ENCODE peak calls at places on chromosome 5, in nine cellular contexts. One of them, this sample, is unnamed.

GRCh38 chr5:97986069-97986468 is 787.4 kb upstream of the RGMB start:
- DNase-seq in WERI-Rb-1: no peak
- DNase-seq in PC-9: no peak
- DNase-seq in bronchial epithelial cell: peak; percentile 25
- DNase-seq in uterus: no peak
- DNase-seq in keratinocyte: no peak
- DNase-seq in fibroblast of mammary gland: peak; percentile 54
- DNase-seq in foreskin fibroblast: peak; percentile 47
- DNase-seq in AG10803: peak; percentile 61
- DNase-seq in this sample: no peak

GRCh38 chr5:159208508-159209437 is 580 bp downstream of the RNF145 start:
- DNase-seq in PC-9: no peak
- DNase-seq in AG10803: peak; percentile 48
- DNase-seq in WERI-Rb-1: peak; percentile 47
- DNase-seq in uterus: peak; percentile 34
- DNase-seq in bronchial epithelial cell: no peak
- DNase-seq in keratinocyte: no peak
- DNase-seq in fibroblast of mammary gland: no peak
- DNase-seq in foreskin fibroblast: no peak
- DNase-seq in this sample: no peak

GRCh38 chr5:143824851-143825720 is 13.1 kb downstream of the HMHB1 start:
- DNase-seq in bronchial epithelial cell: peak; percentile 74
- DNase-seq in AG10803: peak; percentile 67
- DNase-seq in keratinocyte: peak; percentile 48
- DNase-seq in WERI-Rb-1: peak; percentile 89
- DNase-seq in PC-9: peak; percentile 42
- DNase-seq in foreskin fibroblast: peak; percentile 49
- DNase-seq in fibroblast of mammary gland: peak; percentile 77
- DNase-seq in uterus: peak; percentile 67
- DNase-seq in this sample: peak; percentile 70

GRCh38 chr5:118956727-118957126 is 31.6 kb downstream of the DTWD2 start:
- DNase-seq in AG10803: peak; percentile 18
- DNase-seq in bronchial epithelial cell: peak; percentile 32
- DNase-seq in keratinocyte: no peak
- DNase-seq in fibroblast of mammary gland: peak; percentile 32
- DNase-seq in foreskin fibroblast: no peak
- DNase-seq in uterus: no peak
- DNase-seq in WERI-Rb-1: no peak
- DNase-seq in PC-9: no peak
- DNase-seq in this sample: no peak

GRCh38 chr5:8844847-8845246 is 701.0 kb downstream of the SEMA5A start:
- DNase-seq in PC-9: no peak
- DNase-seq in bronchial epithelial cell: no peak
- DNase-seq in uterus: no peak
- DNase-seq in AG10803: peak; percentile 45
- DNase-seq in keratinocyte: no peak
- DNase-seq in WERI-Rb-1: no peak
- DNase-seq in foreskin fibroblast: peak; percentile 56
- DNase-seq in fibroblast of mammary gland: peak; percentile 27
- DNase-seq in this sample: no peak

GRCh38 chr5:133746834-133747233 is 134.5 kb upstream of the FSTL4 start:
- DNase-seq in WERI-Rb-1: peak; percentile 37
- DNase-seq in PC-9: no peak
- DNase-seq in AG10803: no peak
- DNase-seq in foreskin fibroblast: no peak
- DNase-seq in bronchial epithelial cell: no peak
- DNase-seq in fibroblast of mammary gland: no peak
- DNase-seq in uterus: no peak
- DNase-seq in keratinocyte: no peak
- DNase-seq in this sample: no peak

GRCh38 chr5:64958757-64959391 is 190.1 kb downstream of the CWC27 start:
- DNase-seq in AG10803: peak; percentile 61
- DNase-seq in keratinocyte: no peak
- DNase-seq in foreskin fibroblast: peak; percentile 18
- DNase-seq in WERI-Rb-1: no peak
- DNase-seq in fibroblast of mammary gland: peak; percentile 69
- DNase-seq in uterus: no peak
- DNase-seq in bronchial epithelial cell: peak; percentile 31
- DNase-seq in PC-9: no peak
- DNase-seq in this sample: no peak

GRCh38 chr5:57163553-57164006 is 10.3 kb upstream of the GPBP1 start:
- DNase-seq in PC-9: no peak
- DNase-seq in bronchial epithelial cell: no peak
- DNase-seq in keratinocyte: no peak
- DNase-seq in foreskin fibroblast: no peak
- DNase-seq in uterus: no peak
- DNase-seq in fibroblast of mammary gland: no peak
- DNase-seq in AG10803: no peak
- DNase-seq in WERI-Rb-1: no peak
- DNase-seq in this sample: no peak

GRCh38 chr5:164345173-164345572 is 839.8 kb downstream of the MAT2B start:
- DNase-seq in WERI-Rb-1: no peak
- DNase-seq in fibroblast of mammary gland: peak; percentile 49
- DNase-seq in bronchial epithelial cell: peak; percentile 57
- DNase-seq in uterus: no peak
- DNase-seq in keratinocyte: no peak
- DNase-seq in PC-9: no peak
- DNase-seq in foreskin fibroblast: no peak
- DNase-seq in AG10803: peak; percentile 42
- DNase-seq in this sample: no peak

GRCh38 chr5:178204205-178205009 is at the start of gene HNRNPAB:
- DNase-seq in uterus: peak; percentile 96
- DNase-seq in AG10803: peak; percentile 96
- DNase-seq in WERI-Rb-1: peak; percentile 89
- DNase-seq in PC-9: peak; percentile 80
- DNase-seq in fibroblast of mammary gland: peak; percentile 96
- DNase-seq in bronchial epithelial cell: peak; percentile 80
- DNase-seq in keratinocyte: peak; percentile 88
- DNase-seq in foreskin fibroblast: peak; percentile 94
- DNase-seq in this sample: peak; percentile 95

GRCh38 chr5:63127054-63127453 is 548.4 kb downstream of the LRRC70 start:
- DNase-seq in fibroblast of mammary gland: peak; percentile 53
- DNase-seq in uterus: no peak
- DNase-seq in AG10803: peak; percentile 31
- DNase-seq in foreskin fibroblast: no peak
- DNase-seq in bronchial epithelial cell: peak; percentile 69
- DNase-seq in PC-9: no peak
- DNase-seq in keratinocyte: no peak
- DNase-seq in WERI-Rb-1: no peak
- DNase-seq in this sample: no peak

GRCh38 chr5:147408980-147409379 is 100.9 kb downstream of the DPYSL3 start:
- DNase-seq in foreskin fibroblast: no peak
- DNase-seq in PC-9: no peak
- DNase-seq in AG10803: no peak
- DNase-seq in fibroblast of mammary gland: no peak
- DNase-seq in keratinocyte: no peak
- DNase-seq in uterus: no peak
- DNase-seq in WERI-Rb-1: no peak
- DNase-seq in bronchial epithelial cell: peak; percentile 23
- DNase-seq in this sample: no peak

GRCh38 chr5:150469718-150470470 is 20.4 kb upstream of the RPS14 start:
- DNase-seq in uterus: no peak
- DNase-seq in foreskin fibroblast: peak; percentile 93
- DNase-seq in fibroblast of mammary gland: peak; percentile 97
- DNase-seq in AG10803: peak; percentile 100
- DNase-seq in WERI-Rb-1: no peak
- DNase-seq in bronchial epithelial cell: peak; percentile 68
- DNase-seq in keratinocyte: no peak
- DNase-seq in PC-9: peak; percentile 96
- DNase-seq in this sample: no peak

DNA sequence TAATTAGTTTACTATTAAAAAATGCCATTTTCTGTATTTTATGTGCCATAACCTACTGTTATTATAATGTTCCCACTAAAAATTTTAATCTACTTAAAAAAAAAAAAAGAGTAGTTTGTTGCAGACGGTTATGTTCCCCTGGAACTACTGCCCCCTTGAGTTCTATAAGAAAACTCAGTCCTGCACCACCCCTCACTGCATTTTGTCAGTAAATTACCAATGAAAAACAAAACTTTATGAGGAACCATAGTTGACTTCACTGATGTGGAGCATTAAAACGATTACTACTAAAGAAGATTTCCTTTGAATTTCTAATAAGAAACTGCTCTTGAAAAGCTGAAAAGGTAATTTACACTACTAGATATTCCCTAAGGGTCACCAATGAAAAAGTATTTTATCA is 288.7 kb downstream of the FBXL17 start:
- DNase-seq in bronchial epithelial cell: peak; percentile 11
- DNase-seq in uterus: no peak
- DNase-seq in foreskin fibroblast: no peak
- DNase-seq in PC-9: no peak
- DNase-seq in WERI-Rb-1: no peak
- DNase-seq in keratinocyte: no peak
- DNase-seq in AG10803: peak; percentile 47
- DNase-seq in fibroblast of mammary gland: peak; percentile 36
- DNase-seq in this sample: no peak
- TF ChIP-seq CTCF in bronchial epithelial cell: peak; percentile 7
- TF ChIP-seq CTCF in uterus: no peak
- TF ChIP-seq CTCF in foreskin fibroblast: peak; percentile 42
- TF ChIP-seq CTCF in PC-9: peak; percentile 52
- TF ChIP-seq CTCF in WERI-Rb-1: peak; percentile 40
- TF ChIP-seq CTCF in keratinocyte: peak; percentile 14
- TF ChIP-seq CTCF in AG10803: peak; percentile 72
- TF ChIP-seq CTCF in fibroblast of mammary gland: peak; percentile 56
- TF ChIP-seq CTCF in this sample: no peak

DNA sequence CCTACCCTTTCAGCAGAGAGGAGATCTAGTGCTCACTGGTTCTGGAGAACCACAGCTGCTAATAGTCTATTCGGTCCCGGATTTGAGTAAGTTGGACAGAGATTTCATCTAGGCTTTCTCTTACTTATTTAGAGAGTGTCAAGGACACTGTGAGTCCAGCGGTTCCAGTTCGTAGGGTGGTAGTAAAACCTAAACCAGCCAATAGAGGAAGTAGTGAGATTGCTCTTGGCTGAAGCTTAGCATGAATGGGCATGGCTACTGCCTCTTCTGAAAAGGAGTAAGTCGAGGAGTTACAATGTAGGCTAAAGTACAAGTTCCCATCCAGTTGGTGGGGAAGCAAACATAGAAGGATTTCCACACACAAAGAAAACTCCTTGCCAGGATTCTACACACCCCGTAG is 109.6 kb upstream of the MOCS2 start:
- DNase-seq in fibroblast of mammary gland: no peak
- DNase-seq in PC-9: no peak
- DNase-seq in WERI-Rb-1: no peak
- DNase-seq in AG10803: no peak
- DNase-seq in foreskin fibroblast: no peak
- DNase-seq in bronchial epithelial cell: no peak
- DNase-seq in uterus: no peak
- DNase-seq in keratinocyte: no peak
- DNase-seq in this sample: no peak
- TF ChIP-seq CTCF in fibroblast of mammary gland: no peak
- TF ChIP-seq CTCF in PC-9: no peak
- TF ChIP-seq CTCF in WERI-Rb-1: no peak
- TF ChIP-seq CTCF in AG10803: no peak
- TF ChIP-seq CTCF in foreskin fibroblast: no peak
- TF ChIP-seq CTCF in bronchial epithelial cell: no peak
- TF ChIP-seq CTCF in uterus: no peak
- TF ChIP-seq CTCF in keratinocyte: no peak
- TF ChIP-seq CTCF in this sample: no peak

DNA sequence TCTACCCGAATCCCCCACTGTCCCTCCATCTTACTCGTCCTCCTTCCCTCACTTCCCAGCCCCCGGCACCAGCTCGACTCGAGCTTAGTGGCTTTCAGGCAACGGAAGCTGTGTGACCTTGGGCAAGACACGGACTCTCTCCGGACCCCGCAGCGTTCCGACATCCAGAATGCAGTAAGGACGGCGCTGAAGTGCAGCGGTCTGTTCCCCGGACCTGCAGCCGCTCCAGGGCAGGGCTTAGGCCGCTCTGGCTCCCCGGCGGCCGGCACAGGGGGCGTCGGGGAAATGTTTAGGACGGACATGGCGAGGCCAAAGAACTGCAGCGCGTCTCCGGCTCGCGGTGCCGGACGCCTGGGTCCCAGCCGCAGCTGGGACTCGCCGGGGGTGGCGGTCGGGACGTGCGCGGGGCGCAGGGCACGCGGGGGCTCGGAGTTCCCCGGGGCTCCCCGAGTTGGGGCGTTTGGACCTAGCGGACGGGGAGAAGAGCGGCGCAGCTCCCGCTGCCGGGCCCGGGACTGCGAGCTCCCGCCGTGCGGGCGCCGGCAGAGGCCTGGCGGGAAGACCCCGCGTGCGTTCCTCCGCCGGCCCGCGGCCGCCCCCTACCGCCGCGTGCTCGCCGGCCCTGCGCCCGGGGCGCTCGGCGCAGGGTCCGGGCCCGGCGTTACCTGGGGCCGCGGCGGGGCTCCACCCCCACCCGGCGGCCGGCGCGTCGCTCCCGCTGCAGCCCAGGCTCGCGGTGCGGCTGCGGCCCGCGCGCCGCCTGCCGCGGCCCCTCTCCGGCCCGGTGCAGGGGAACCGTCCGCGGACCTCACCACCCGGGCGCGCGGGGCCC is 5.6 kb upstream of the RNF44 start:
- DNase-seq in keratinocyte: no peak
- DNase-seq in WERI-Rb-1: peak; percentile 31
- DNase-seq in AG10803: no peak
- DNase-seq in uterus: no peak
- DNase-seq in bronchial epithelial cell: no peak
- DNase-seq in fibroblast of mammary gland: no peak
- DNase-seq in PC-9: no peak
- DNase-seq in foreskin fibroblast: no peak
- DNase-seq in this sample: no peak
- TF ChIP-seq CTCF in keratinocyte: no peak
- TF ChIP-seq CTCF in WERI-Rb-1: peak; percentile 36
- TF ChIP-seq CTCF in AG10803: no peak
- TF ChIP-seq CTCF in uterus: peak; percentile 45
- TF ChIP-seq CTCF in bronchial epithelial cell: peak; percentile 5
- TF ChIP-seq CTCF in fibroblast of mammary gland: no peak
- TF ChIP-seq CTCF in PC-9: no peak
- TF ChIP-seq CTCF in foreskin fibroblast: no peak
- TF ChIP-seq CTCF in this sample: no peak

GRCh38 chr5:176388341-176389113 is at the start of the genes HIGD2A and NOP16:
- DNase-seq in fibroblast of mammary gland: peak; percentile 98
- DNase-seq in bronchial epithelial cell: peak; percentile 97
- DNase-seq in WERI-Rb-1: peak; percentile 99
- DNase-seq in AG10803: peak; percentile 98
- DNase-seq in foreskin fibroblast: peak; percentile 98
- DNase-seq in uterus: peak; percentile 100
- DNase-seq in keratinocyte: peak; percentile 85
- DNase-seq in PC-9: peak; percentile 95
- DNase-seq in this sample: peak; percentile 92

GRCh38 chr5:176389114-176389768 is 690 bp downstream of the HIGD2A start:
- DNase-seq in PC-9: no peak
- DNase-seq in AG10803: no peak
- DNase-seq in WERI-Rb-1: no peak
- DNase-seq in uterus: no peak
- DNase-seq in foreskin fibroblast: no peak
- DNase-seq in keratinocyte: no peak
- DNase-seq in bronchial epithelial cell: no peak
- DNase-seq in fibroblast of mammary gland: no peak
- DNase-seq in this sample: no peak

GRCh38 chr5:176388003-176388340 is 426 bp downstream of the NOP16 start:
- DNase-seq in uterus: no peak
- DNase-seq in foreskin fibroblast: no peak
- DNase-seq in WERI-Rb-1: no peak
- DNase-seq in PC-9: no peak
- DNase-seq in bronchial epithelial cell: no peak
- DNase-seq in fibroblast of mammary gland: peak; percentile 19
- DNase-seq in keratinocyte: no peak
- DNase-seq in AG10803: no peak
- DNase-seq in this sample: no peak

GRCh38 chr5:176386491-176386890 is 1.9 kb downstream of the NOP16 start:
- DNase-seq in keratinocyte: no peak
- DNase-seq in bronchial epithelial cell: no peak
- DNase-seq in WERI-Rb-1: no peak
- DNase-seq in uterus: no peak
- DNase-seq in fibroblast of mammary gland: no peak
- DNase-seq in foreskin fibroblast: no peak
- DNase-seq in PC-9: no peak
- DNase-seq in AG10803: no peak
- DNase-seq in this sample: no peak

GRCh38 chr5:176387384-176387925 is 943 bp downstream of the NOP16 start:
- DNase-seq in WERI-Rb-1: no peak
- DNase-seq in keratinocyte: no peak
- DNase-seq in bronchial epithelial cell: no peak
- DNase-seq in fibroblast of mammary gland: no peak
- DNase-seq in AG10803: peak; percentile 16
- DNase-seq in uterus: no peak
- DNase-seq in foreskin fibroblast: no peak
- DNase-seq in PC-9: no peak
- DNase-seq in this sample: no peak
- TF ChIP-seq CTCF in WERI-Rb-1: no peak
- TF ChIP-seq CTCF in keratinocyte: no peak
- TF ChIP-seq CTCF in bronchial epithelial cell: peak; percentile 1
- TF ChIP-seq CTCF in fibroblast of mammary gland: no peak
- TF ChIP-seq CTCF in AG10803: no peak
- TF ChIP-seq CTCF in uterus: no peak
- TF ChIP-seq CTCF in foreskin fibroblast: no peak
- TF ChIP-seq CTCF in PC-9: no peak
- TF ChIP-seq CTCF in this sample: no peak

This sample was measured in activated B cell treated with CpG ODN at 0.5 μM for 24 hours.